ENCODE peak calls at places on chromosome 16, in seven cellular contexts. F is cardiac muscle cell, A is breast epithelium, C is stomach, S is left ventricle myocardium inferior, Q is GM23338, O is right lobe of liver. R is an unnamed sample.

GRCh38 chr16:56423584-56424403 is 1.6 kb downstream of the AMFR start:
- DNase-seq in S (no peak), F (no peak), A (no peak), Q (no peak), O (no peak), C (no peak), R (no peak)

GRCh38 chr16:74083582-74083981 is 213.0 kb upstream of the PSMD7 start:
- DNase-seq in A (no peak), C (no peak), S (no peak), Q (no peak), F (no peak), O (no peak), R (no peak)

GRCh38 chr16:1929105-1929504 is 10.9 kb upstream of the HS3ST6 start:
- DNase-seq in Q (peak; percentile 55), O (no peak), A (no peak), F (peak; percentile 44), S (no peak), C (no peak), R (peak; percentile 61)

GRCh38 chr16:10090816-10091215 is 91.4 kb downstream of the GRIN2A start:
- DNase-seq in Q (no peak), S (no peak), C (no peak), F (no peak), O (no peak), A (no peak), R (no peak)

GRCh38 chr16:14399397-14400284 is 230.4 kb downstream of the PARN start:
- DNase-seq in Q (peak; percentile 9), F (peak; percentile 19), A (no peak), O (peak; percentile 33), S (peak; percentile 33), C (no peak), R (peak; percentile 36)

GRCh38 chr16:52925143-52925542 is 127.6 kb downstream of the CHD9NB start:
- DNase-seq in C (no peak), Q (no peak), A (no peak), S (no peak), O (no peak), F (no peak), R (no peak)

GRCh38 chr16:75262800-75263127 is 11.3 kb upstream of the BCAR1 start:
- DNase-seq in O (no peak), F (no peak), C (no peak), S (no peak), A (no peak), Q (no peak), R (no peak)

GRCh38 chr16:9526791-9527190 is 435.3 kb downstream of the HAPSTR1 start:
- DNase-seq in Q (peak; percentile 58), C (no peak), A (no peak), F (no peak), S (no peak), O (no peak), R (no peak)

GRCh38 chr16:9176547-9177418 is 85.3 kb downstream of the HAPSTR1 start:
- DNase-seq in O (no peak), Q (no peak), A (no peak), C (no peak), S (no peak), F (no peak), R (no peak)

GRCh38 chr16:53922805-53923645 is 219.1 kb downstream of the FTO start:
- DNase-seq in A (no peak), S (no peak), F (peak; percentile 40), Q (no peak), C (no peak), O (no peak), R (no peak)

GRCh38 chr16:17223576-17223975 is 247.2 kb downstream of the XYLT1 start:
- DNase-seq in S (no peak), A (no peak), Q (no peak), C (no peak), O (no peak), F (no peak), R (no peak)

GRCh38 chr16:74773431-74774222 is 993 bp downstream of the FA2H start:
- DNase-seq in A (no peak), F (no peak), Q (no peak), C (no peak), S (no peak), O (no peak), R (no peak)

GRCh38 chr16:85017151-85017550 is 5.8 kb upstream of the ZDHHC7 start:
- DNase-seq in O (no peak), C (no peak), S (no peak), A (no peak), Q (no peak), F (no peak), R (no peak)

GRCh38 chr16:62190426-62190825 is 154.2 kb upstream of the CDH8 start:
- DNase-seq in S (no peak), C (no peak), F (peak; percentile 68), A (no peak), O (no peak), Q (peak; percentile 84), R (no peak)

GRCh38 chr16:64638804-64639203 is 483.1 kb downstream of the CDH11 start:
- DNase-seq in O (no peak), Q (no peak), F (no peak), C (no peak), A (no peak), S (no peak), R (no peak)

GRCh38 chr16:11627822-11628457 is 40.3 kb upstream of the SNN start:
- DNase-seq in C (peak; percentile 58), S (no peak), Q (no peak), O (no peak), A (no peak), F (no peak), R (no peak)

GRCh38 chr16:27223226-27223610 is 19.9 kb downstream of the KDM8 start:
- DNase-seq in A (no peak), Q (no peak), F (no peak), C (no peak), S (no peak), O (no peak), R (no peak)

GRCh38 chr16:58652741-58653140 is 23.1 kb upstream of the CNOT1 start:
- DNase-seq in F (peak; percentile 63), O (no peak), C (no peak), A (no peak), Q (peak; percentile 95), S (no peak), R (peak; percentile 88)

GRCh38 chr16:72794986-72795385 is 252.9 kb downstream of the ZFHX3 start:
- DNase-seq in A (no peak), O (no peak), C (no peak), F (no peak), S (no peak), Q (no peak), R (no peak)

GRCh38 chr16:22770866-22771265 is 43.1 kb upstream of the HS3ST2 start:
- DNase-seq in Q (no peak), C (no peak), O (no peak), S (no peak), F (no peak), A (no peak), R (no peak)

GRCh38 chr16:4846503-4846900 is 586 bp downstream of the GLYR1 start:
- DNase-seq in O (peak; percentile 74), F (peak; percentile 68), A (no peak), C (peak; percentile 66), S (peak; percentile 31), Q (peak; percentile 53), R (peak; percentile 76)

GRCh38 chr16:11370084-11370931 is 25.0 kb downstream of the RMI2 start:
- DNase-seq in C (no peak), F (no peak), Q (no peak), A (no peak), O (peak; percentile 30), S (no peak), R (no peak)

GRCh38 chr16:83898463-83899271 is at the start of gene MLYCD:
- DNase-seq in Q (peak; percentile 91), S (peak; percentile 89), O (peak; percentile 95), F (peak; percentile 92), A (peak; percentile 78), C (peak; percentile 94), R (peak; percentile 84)

GRCh38 chr16:81661082-81661481 is 118.0 kb upstream of the PLCG2 start:
- DNase-seq in C (no peak), A (no peak), F (no peak), O (no peak), S (no peak), Q (no peak), R (no peak)

GRCh38 chr16:86300746-86301480 is 209.4 kb upstream of the FOXF1 start:
- DNase-seq in O (no peak), A (no peak), Q (peak; percentile 57), S (no peak), C (no peak), F (peak; percentile 66), R (peak; percentile 24)

DNA sequence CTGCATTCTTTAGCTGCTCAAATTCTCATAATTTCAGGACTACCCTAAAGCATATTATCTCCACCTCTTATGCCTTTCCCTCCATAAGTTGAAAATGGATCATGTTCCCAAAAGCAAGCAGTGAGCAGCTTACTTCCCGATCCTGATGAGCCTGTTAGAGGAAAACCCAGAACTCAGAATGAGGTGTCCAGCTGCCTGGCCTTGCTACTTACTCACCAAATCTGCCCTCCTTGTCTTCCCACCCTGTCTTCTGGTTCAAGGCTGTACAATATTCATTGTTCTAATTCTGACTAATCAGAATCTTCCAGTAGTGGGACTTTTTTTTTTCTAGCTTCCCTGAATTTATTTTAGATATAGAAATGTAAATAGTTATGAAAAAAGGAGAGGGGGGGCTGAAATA is 10.8 kb downstream of the LYRM1 start:
- DNase-seq in A (no peak), C (no peak), Q (no peak), F (no peak), O (no peak), S (no peak), R (no peak)
- H3K4me3 ChIP-seq in A (no peak overlapping the region), C (no peak overlapping the region), Q (no peak overlapping the region), F (no peak overlapping the region), O (no peak overlapping the region), S (no peak overlapping the region), R (no peak overlapping the region)

GRCh38 chr16:88878356-88878755 is 11.9 kb upstream of the PABPN1L start:
- DNase-seq in O (no peak), A (no peak), F (no peak), Q (no peak), S (no peak), C (no peak), R (no peak)
- H3K4me1 ChIP-seq in O (no peaks in the 10 kb centered on the region), A (no peaks in the 10 kb centered on the region), F (peaks cover 11% of the 10 kb centered on the region), Q (no peaks in the 10 kb centered on the region), S (peaks cover 17% of the 10 kb centered on the region), C (peaks cover 18% of the 10 kb centered on the region), R (no peaks in the 10 kb centered on the region)

GRCh38 chr16:67247698-67248400 is 568 bp upstream of the FHOD1 start:
- DNase-seq in A (no peak), C (no peak), Q (no peak), F (no peak), O (no peak), S (no peak), R (no peak)
- H3K4me3 ChIP-seq in A (peak overlapping the region; percentile 69), C (peak overlapping the region; percentile 72), Q (peak overlapping the region; percentile 89), F (peak overlapping the region; percentile 58), O (peak overlapping the region; percentile 66), S (peak overlapping the region; percentile 88), R (peak overlapping the region; percentile 75)

GRCh38 chr16:67025151-67025550 is 3.8 kb upstream of the CBFB start:
- DNase-seq in Q (no peak), A (no peak), C (no peak), S (no peak), F (no peak), O (no peak), R (no peak)
- H3K4me1 ChIP-seq in Q (peaks cover 7% of the 10 kb centered on the region), A (no peaks in the 10 kb centered on the region), C (peaks cover 31% of the 10 kb centered on the region), S (peaks cover 25% of the 10 kb centered on the region), F (peaks cover 16% of the 10 kb centered on the region), O (peaks cover 1% of the 10 kb centered on the region), R (peaks cover 7% of the 10 kb centered on the region)

R was measured in BE2C.